ENCODE peak calls at places on chromosome 22, in seven cellular contexts. I is right atrium auricular region; U is PC-9; Q is heart left ventricle; A is lower leg skin; P is A549; O is Jurkat, Clone E6-1. K is an unnamed sample.

GRCh38 chr22:31707519-31707918 is 42.4 kb downstream of the PRR14L start:
- DNase-seq in O (no peak), P (no peak), U (no peak), Q (no peak), A (no peak), I (no peak), K (no peak)

GRCh38 chr22:44304906-44305305 is 7.8 kb downstream of the SHISAL1 start:
- DNase-seq in Q (no peak), U (no peak), P (no peak), O (no peak), A (no peak), I (no peak), K (no peak)

GRCh38 chr22:17343766-17344165 is 25.5 kb upstream of the CECR2 start:
- DNase-seq in Q (no peak), P (no peak), O (no peak), I (no peak), A (no peak), U (no peak), K (no peak)

GRCh38 chr22:28019881-28020861 is 101.1 kb upstream of the PITPNB start:
- DNase-seq in O (peak; percentile 45), U (peak; percentile 55), I (peak; percentile 74), Q (peak; percentile 66), P (peak; percentile 44), A (peak; percentile 95), K (peak; percentile 75)

GRCh38 chr22:44031111-44031963 is 7.2 kb downstream of the PARVB start:
- DNase-seq in P (no peak), A (no peak), I (no peak), U (no peak), Q (peak; percentile 28), O (no peak), K (no peak)

GRCh38 chr22:21606775-21607174 is 23.0 kb downstream of the YDJC start:
- DNase-seq in O (no peak), Q (no peak), I (no peak), P (no peak), A (no peak), U (no peak), K (no peak)

GRCh38 chr22:19962909-19963806 is 21.5 kb upstream of the TXNRD2 start:
- DNase-seq in P (no peak), O (no peak), Q (no peak), U (peak; percentile 91), I (no peak), A (peak; percentile 94), K (no peak)

GRCh38 chr22:49810363-49811013 is 17.2 kb downstream of the BRD1 start:
- DNase-seq in U (no peak), A (no peak), P (no peak), O (no peak), Q (no peak), I (no peak), K (peak; percentile 52)

GRCh38 chr22:50226224-50227165 is 18.3 kb downstream of the TUBGCP6 start:
- DNase-seq in P (no peak), I (no peak), U (no peak), O (no peak), A (no peak), Q (no peak), K (no peak)

GRCh38 chr22:19719055-19719482 is 4.3 kb upstream of the GP1BB start:
- DNase-seq in I (no peak), P (no peak), U (no peak), Q (peak; percentile 64), O (no peak), A (no peak), K (no peak)

GRCh38 chr22:33221566-33221965 is 163.4 kb upstream of the SYN3 start:
- DNase-seq in A (no peak), I (no peak), P (no peak), O (no peak), Q (no peak), U (no peak), K (no peak)

GRCh38 chr22:28075260-28075981 is 156.4 kb upstream of the PITPNB start:
- DNase-seq in Q (peak; percentile 66), U (peak; percentile 0), P (peak; percentile 38), O (no peak), A (no peak), I (peak; percentile 82), K (peak; percentile 72)

GRCh38 chr22:25120093-25120561 is 79.5 kb upstream of the CRYBB3 start:
- DNase-seq in A (no peak), I (no peak), O (peak; percentile 18), Q (peak; percentile 51), U (peak; percentile 64), P (peak; percentile 49), K (no peak)

GRCh38 chr22:24816841-24817240 is 10.8 kb downstream of the SGSM1 start:
- DNase-seq in U (no peak), P (no peak), I (no peak), Q (no peak), A (no peak), O (no peak), K (no peak)

GRCh38 chr22:49305215-49305965 is 522.3 kb downstream of the BRD1 start:
- DNase-seq in P (peak; percentile 49), U (peak; percentile 60), A (peak; percentile 91), O (no peak), I (peak; percentile 60), Q (peak; percentile 38), K (peak; percentile 2)

GRCh38 chr22:18000441-18001039 is 23.8 kb downstream of the MICAL3 start:
- DNase-seq in U (peak; percentile 9), O (no peak), Q (no peak), P (peak; percentile 24), A (no peak), I (no peak), K (no peak)

DNA sequence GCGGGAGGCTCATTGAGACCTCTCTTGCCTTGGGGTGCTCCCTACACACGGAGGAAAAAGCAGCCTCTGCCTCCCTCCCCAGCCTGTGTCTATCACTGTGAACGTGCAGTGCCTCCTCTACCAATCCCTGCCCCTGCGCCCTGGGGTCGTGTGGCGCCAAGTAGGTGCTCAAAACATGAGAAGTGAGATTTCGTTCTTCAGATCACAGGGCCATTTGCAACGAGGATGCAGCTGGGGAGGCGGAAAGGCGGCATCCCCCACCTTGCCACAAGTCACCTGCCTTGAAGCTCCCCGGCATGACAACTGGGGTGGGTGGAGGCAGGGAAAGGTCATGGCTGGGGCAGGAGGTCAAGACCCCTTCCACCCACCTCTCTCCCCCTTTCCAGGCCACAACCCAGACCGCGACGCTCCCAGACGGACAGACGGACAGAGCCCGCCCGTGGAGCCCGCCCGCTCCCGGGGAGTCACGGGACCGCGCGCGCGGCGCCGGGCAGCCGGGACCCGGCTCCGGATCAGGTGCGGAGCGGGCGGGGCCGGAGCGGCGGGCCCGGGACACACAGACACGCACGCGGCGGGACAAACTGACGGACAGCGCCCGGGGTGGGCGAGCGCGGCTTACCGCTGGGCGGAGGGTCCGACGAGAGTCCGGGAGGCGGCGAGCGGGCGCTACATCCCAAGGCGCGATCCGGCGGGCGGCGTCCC is 487 bp downstream of the KCNJ4 start:
- DNase-seq in U (no peak), A (no peak), I (no peak), O (peak; percentile 58), P (no peak), Q (no peak), K (no peak)
- H3K4me3 ChIP-seq in U (no peak overlapping the region), A (peak overlapping the region; percentile 10), I (peak overlapping the region; percentile 62), O (peak overlapping the region; percentile 24), P (peak overlapping the region; percentile 62), Q (peak overlapping the region; percentile 84), K (no peak overlapping the region)

GRCh38 chr22:45867906-45868555 is 108.9 kb downstream of the WNT7B start:
- DNase-seq in P (no peak), A (peak; percentile 85), U (no peak), O (no peak), I (no peak), Q (no peak), K (no peak)
- H3K4me3 ChIP-seq in P (no peak overlapping the region), A (no peak overlapping the region), U (no peak overlapping the region), O (no peak overlapping the region), I (no peak overlapping the region), Q (no peak overlapping the region), K (no peak overlapping the region)

DNA sequence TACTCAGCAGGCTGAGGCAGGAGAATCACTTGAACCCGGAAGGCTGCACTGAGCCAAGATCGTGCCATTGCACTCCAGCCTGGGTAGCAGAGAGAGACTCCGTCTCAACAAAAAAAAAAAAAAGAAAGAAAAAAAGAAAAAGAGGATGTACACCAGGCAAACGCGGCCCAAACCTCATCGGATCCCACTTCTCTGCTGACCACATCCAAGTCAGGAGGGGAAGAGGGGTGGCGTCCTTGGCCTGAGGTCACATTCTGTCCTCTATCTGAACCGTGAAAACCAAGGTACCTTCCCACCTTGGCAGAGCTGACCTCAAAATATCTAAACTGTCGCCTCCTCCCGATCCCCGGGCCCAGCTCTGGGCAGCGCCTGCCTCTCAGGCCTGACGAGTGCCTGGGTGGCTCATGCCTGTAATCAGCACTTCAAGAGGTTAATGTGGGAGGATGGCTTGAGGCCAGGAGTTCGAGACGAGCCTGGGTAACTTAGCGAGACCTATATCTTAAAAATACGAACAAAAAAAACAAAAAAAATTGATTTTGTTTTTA is 25.1 kb downstream of the RGL4 start:
- DNase-seq in P (no peak), I (no peak), O (no peak), Q (no peak), U (no peak), A (no peak), K (no peak)
- H3K4me3 ChIP-seq in P (peak overlapping the region; percentile 69), I (peak overlapping the region; percentile 77), O (peak overlapping the region; percentile 79), Q (peak overlapping the region; percentile 81), U (peak overlapping the region; percentile 92), A (no peak overlapping the region), K (peak overlapping the region; percentile 95)

GRCh38 chr22:30634477-30635233 is 926 bp upstream of the SLC35E4 start:
- DNase-seq in I (peak; percentile 94), O (peak; percentile 82), A (peak; percentile 98), Q (peak; percentile 85), U (peak; percentile 87), P (peak; percentile 86), K (peak; percentile 91)
- H3K4me3 ChIP-seq in I (peak overlapping the region; percentile 77), O (peak overlapping the region; percentile 42), A (no peak overlapping the region), Q (peak overlapping the region; percentile 86), U (peak overlapping the region; percentile 74), P (peak overlapping the region; percentile 80), K (peak overlapping the region; percentile 58)

GRCh38 chr22:45884201-45885067 is 92.5 kb downstream of the WNT7B start:
- DNase-seq in A (no peak), P (no peak), U (no peak), Q (peak; percentile 36), O (no peak), I (no peak), K (no peak)
- H3K4me3 ChIP-seq in A (no peak overlapping the region), P (no peak overlapping the region), U (no peak overlapping the region), Q (no peak overlapping the region), O (no peak overlapping the region), I (no peak overlapping the region), K (no peak overlapping the region)

GRCh38 chr22:37325024-37325395 is 42.7 kb downstream of the CYTH4 start:
- DNase-seq in I (no peak), O (no peak), A (no peak), P (no peak), Q (no peak), U (no peak), K (no peak)
- H3K4me3 ChIP-seq in I (no peak overlapping the region), O (no peak overlapping the region), A (no peak overlapping the region), P (no peak overlapping the region), Q (no peak overlapping the region), U (no peak overlapping the region), K (peak overlapping the region; percentile 21)